ENCODE peak calls at places on chromosome 20, in seven cellular contexts. One of them, this sample, is unnamed.

GRCh38 chr20:59518881-59519706 is 85.2 kb upstream of the PHACTR3 start:
- DNase-seq in K562: peak
- DNase-seq in HepG2: peak
- DNase-seq in H1: peak
- DNase-seq in GM12878: no peak
- DNase-seq in HCT116: peak
- DNase-seq in T47D: peak
- DNase-seq in this sample: peak

GRCh38 chr20:9081423-9081966 is 12.6 kb downstream of the PLCB4 start:
- DNase-seq in K562: no peak
- DNase-seq in HepG2: no peak
- DNase-seq in H1: no peak
- DNase-seq in GM12878: no peak
- DNase-seq in HCT116: no peak
- DNase-seq in T47D: no peak
- DNase-seq in this sample: no peak

GRCh38 chr20:19552144-19552895 is 205.7 kb upstream of the RIN2 start:
- DNase-seq in K562: no peak
- DNase-seq in HepG2: peak
- DNase-seq in H1: peak
- DNase-seq in GM12878: no peak
- DNase-seq in HCT116: no peak
- DNase-seq in T47D: peak
- DNase-seq in this sample: no peak

GRCh38 chr20:23061262-23061661 is 11.8 kb upstream of the THBD start:
- DNase-seq in K562: no peak
- DNase-seq in HepG2: no peak
- DNase-seq in H1: no peak
- DNase-seq in GM12878: no peak
- DNase-seq in HCT116: no peak
- DNase-seq in T47D: no peak
- DNase-seq in this sample: no peak

GRCh38 chr20:24483435-24484080 is 14.1 kb downstream of the SYNDIG1 start:
- DNase-seq in K562: no peak
- DNase-seq in HepG2: no peak
- DNase-seq in H1: no peak
- DNase-seq in GM12878: no peak
- DNase-seq in HCT116: no peak
- DNase-seq in T47D: no peak
- DNase-seq in this sample: no peak

GRCh38 chr20:49909499-49910339 is 5.6 kb downstream of the SPATA2 start:
- DNase-seq in K562: peak
- DNase-seq in HepG2: peak
- DNase-seq in H1: no peak
- DNase-seq in GM12878: no peak
- DNase-seq in HCT116: no peak
- DNase-seq in T47D: no peak
- DNase-seq in this sample: no peak

GRCh38 chr20:24723953-24724352 is 225.1 kb upstream of the CST7 start:
- DNase-seq in K562: no peak
- DNase-seq in HepG2: no peak
- DNase-seq in H1: peak
- DNase-seq in GM12878: no peak
- DNase-seq in HCT116: no peak
- DNase-seq in T47D: no peak
- DNase-seq in this sample: no peak

GRCh38 chr20:59007758-59008511 is 881 bp upstream of the CTSZ start:
- DNase-seq in K562: no peak
- DNase-seq in HepG2: no peak
- DNase-seq in H1: no peak
- DNase-seq in GM12878: peak
- DNase-seq in HCT116: no peak
- DNase-seq in T47D: no peak
- DNase-seq in this sample: no peak

GRCh38 chr20:20450461-20451027 is 82.6 kb downstream of the INSM1 start:
- DNase-seq in K562: no peak
- DNase-seq in HepG2: no peak
- DNase-seq in H1: no peak
- DNase-seq in GM12878: no peak
- DNase-seq in HCT116: no peak
- DNase-seq in T47D: no peak
- DNase-seq in this sample: peak

GRCh38 chr20:64109390-64109747 is 2.0 kb upstream of the NPBWR2 start:
- DNase-seq in K562: no peak
- DNase-seq in HepG2: no peak
- DNase-seq in H1: no peak
- DNase-seq in GM12878: no peak
- DNase-seq in HCT116: no peak
- DNase-seq in T47D: no peak
- DNase-seq in this sample: no peak

GRCh38 chr20:36152266-36152665 is 2.3 kb upstream of the EPB41L1 start:
- DNase-seq in K562: no peak
- DNase-seq in HepG2: no peak
- DNase-seq in H1: no peak
- DNase-seq in GM12878: no peak
- DNase-seq in HCT116: no peak
- DNase-seq in T47D: no peak
- DNase-seq in this sample: no peak
- TF ChIP-seq JUND in K562: no peak
- TF ChIP-seq JUND in HepG2: no peak
- TF ChIP-seq JUND in H1: no peak
- TF ChIP-seq JUND in GM12878: no peak
- TF ChIP-seq JUND in HCT116: no peak
- TF ChIP-seq JUND in T47D: no peak
- TF ChIP-seq JUND in this sample: no peak

GRCh38 chr20:62831361-62831788 is 14.5 kb downstream of the COL9A3 start:
- DNase-seq in K562: no peak
- DNase-seq in HepG2: no peak
- DNase-seq in H1: no peak
- DNase-seq in GM12878: no peak
- DNase-seq in HCT116: no peak
- DNase-seq in T47D: peak
- DNase-seq in this sample: peak
- TF ChIP-seq JUND in K562: no peak
- TF ChIP-seq JUND in HepG2: no peak
- TF ChIP-seq JUND in H1: no peak
- TF ChIP-seq JUND in GM12878: no peak
- TF ChIP-seq JUND in HCT116: no peak
- TF ChIP-seq JUND in T47D: no peak
- TF ChIP-seq JUND in this sample: no peak

GRCh38 chr20:45902199-45902701 is 9.7 kb downstream of the PLTP start:
- DNase-seq in K562: no peak
- DNase-seq in HepG2: no peak
- DNase-seq in H1: no peak
- DNase-seq in GM12878: no peak
- DNase-seq in HCT116: no peak
- DNase-seq in T47D: no peak
- DNase-seq in this sample: no peak

GRCh38 chr20:45905505-45906079 is 6.4 kb downstream of the PLTP start:
- DNase-seq in K562: no peak
- DNase-seq in HepG2: peak
- DNase-seq in H1: no peak
- DNase-seq in GM12878: no peak
- DNase-seq in HCT116: peak
- DNase-seq in T47D: peak
- DNase-seq in this sample: no peak

GRCh38 chr20:45908086-45908485 is 3.9 kb downstream of the PLTP start:
- DNase-seq in K562: no peak
- DNase-seq in HepG2: no peak
- DNase-seq in H1: no peak
- DNase-seq in GM12878: no peak
- DNase-seq in HCT116: no peak
- DNase-seq in T47D: no peak
- DNase-seq in this sample: no peak

GRCh38 chr20:45907219-45907948 is 4.6 kb downstream of the PLTP start:
- DNase-seq in K562: no peak
- DNase-seq in HepG2: no peak
- DNase-seq in H1: no peak
- DNase-seq in GM12878: no peak
- DNase-seq in HCT116: no peak
- DNase-seq in T47D: no peak
- DNase-seq in this sample: no peak

DNA sequence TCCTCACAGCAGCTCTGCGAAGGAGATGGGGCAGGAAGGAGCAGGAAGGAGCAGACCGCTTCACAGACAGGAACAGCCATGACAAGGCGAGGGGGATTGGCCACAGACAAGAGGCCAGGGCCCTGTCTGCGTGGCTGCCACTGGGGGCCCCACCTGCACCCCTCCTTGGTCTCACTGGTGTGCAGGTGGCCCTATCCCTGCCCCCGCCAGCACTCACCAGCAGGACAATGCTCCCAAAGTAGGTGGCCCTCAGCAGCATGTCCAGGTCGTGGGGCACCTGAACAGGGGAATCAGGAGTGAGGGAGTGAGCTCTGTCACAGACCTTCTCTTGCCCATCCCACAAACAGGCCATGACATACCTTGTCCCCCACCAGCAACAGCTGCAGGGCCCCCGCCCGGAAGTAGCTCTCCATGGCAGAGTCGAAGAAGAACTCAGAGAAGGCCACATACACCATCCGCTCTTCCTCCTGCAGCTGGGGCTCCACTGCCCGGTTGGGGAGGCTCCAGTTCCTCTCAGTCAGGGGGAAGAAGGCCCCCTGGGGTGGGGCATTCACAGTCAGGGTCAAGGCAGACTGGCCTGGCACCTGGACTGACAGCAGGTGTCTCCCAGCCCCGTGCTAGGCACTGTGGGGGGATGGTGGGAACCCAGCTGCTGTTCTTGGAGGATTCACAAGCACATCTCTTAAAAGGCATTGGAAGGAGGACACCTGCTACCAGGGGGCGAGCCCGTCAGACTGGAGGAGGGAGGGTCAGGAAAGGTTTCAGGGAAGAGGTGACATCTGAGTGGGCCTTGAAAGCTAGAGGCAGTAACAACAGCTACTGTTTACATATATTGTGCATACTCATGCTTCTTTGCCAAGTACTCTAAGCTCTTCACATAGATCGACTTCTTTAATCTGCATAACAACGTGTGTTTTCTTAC is 7.1 kb downstream of the PLTP start:
- DNase-seq in K562: no peak
- DNase-seq in HepG2: no peak
- DNase-seq in H1: no peak
- DNase-seq in GM12878: no peak
- DNase-seq in HCT116: no peak
- DNase-seq in T47D: no peak
- DNase-seq in this sample: no peak
- TF ChIP-seq JUND in K562: no peak
- TF ChIP-seq JUND in HepG2: no peak
- TF ChIP-seq JUND in H1: no peak
- TF ChIP-seq JUND in GM12878: no peak
- TF ChIP-seq JUND in HCT116: no peak
- TF ChIP-seq JUND in T47D: no peak
- TF ChIP-seq JUND in this sample: no peak

GRCh38 chr20:36745927-36746659 is at the start of gene NDRG3:
- DNase-seq in K562: peak
- DNase-seq in HepG2: peak
- DNase-seq in H1: peak
- DNase-seq in GM12878: peak
- DNase-seq in HCT116: peak
- DNase-seq in T47D: peak
- DNase-seq in this sample: peak

GRCh38 chr20:36744764-36745191 is 1.1 kb downstream of the NDRG3 start:
- DNase-seq in K562: peak
- DNase-seq in HepG2: no peak
- DNase-seq in H1: no peak
- DNase-seq in GM12878: no peak
- DNase-seq in HCT116: no peak
- DNase-seq in T47D: peak
- DNase-seq in this sample: peak

GRCh38 chr20:36744243-36744642 is 1.6 kb downstream of the NDRG3 start:
- DNase-seq in K562: no peak
- DNase-seq in HepG2: no peak
- DNase-seq in H1: no peak
- DNase-seq in GM12878: no peak
- DNase-seq in HCT116: no peak
- DNase-seq in T47D: no peak
- DNase-seq in this sample: no peak

GRCh38 chr20:36742558-36742957 is 3.3 kb downstream of the NDRG3 start:
- DNase-seq in K562: no peak
- DNase-seq in HepG2: no peak
- DNase-seq in H1: no peak
- DNase-seq in GM12878: no peak
- DNase-seq in HCT116: no peak
- DNase-seq in T47D: no peak
- DNase-seq in this sample: no peak

DNA sequence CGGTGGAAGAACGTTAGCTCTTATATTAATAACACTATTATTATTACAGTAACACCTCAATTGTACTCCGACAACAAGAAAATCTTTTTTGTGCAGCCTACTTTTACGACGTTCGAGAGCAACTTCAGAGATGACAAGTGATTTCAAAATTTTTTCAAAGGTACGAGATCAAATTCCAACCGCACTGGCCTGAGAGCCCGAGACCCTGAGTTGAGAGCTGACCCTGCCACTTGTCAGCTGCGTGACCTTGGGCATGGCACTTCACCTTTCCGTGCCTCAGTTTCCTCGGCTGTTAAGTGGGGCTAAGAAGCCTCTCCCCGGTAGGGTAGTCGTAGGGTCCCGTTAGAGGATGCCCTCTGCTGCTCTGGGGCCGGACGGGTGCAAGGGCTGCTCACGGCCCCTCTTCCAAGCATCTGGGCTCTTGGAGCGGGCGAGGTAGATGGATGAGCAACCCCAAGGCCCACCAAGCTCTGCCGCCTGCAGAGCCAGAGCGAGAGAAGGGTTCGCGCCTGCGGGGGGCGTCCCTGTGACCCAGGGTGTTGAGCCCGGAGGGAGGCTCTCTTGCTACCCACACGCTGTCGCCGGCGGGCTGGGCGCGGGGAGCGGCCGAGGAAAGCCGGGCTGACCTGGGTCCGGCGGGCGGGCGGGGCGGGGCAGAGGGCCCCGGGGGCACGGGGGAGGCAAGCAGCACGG is 510 bp downstream of the NDRG3 start:
- DNase-seq in K562: no peak
- DNase-seq in HepG2: peak
- DNase-seq in H1: no peak
- DNase-seq in GM12878: no peak
- DNase-seq in HCT116: no peak
- DNase-seq in T47D: no peak
- DNase-seq in this sample: no peak
- TF ChIP-seq JUND in K562: no peak
- TF ChIP-seq JUND in HepG2: no peak
- TF ChIP-seq JUND in H1: no peak
- TF ChIP-seq JUND in GM12878: no peak
- TF ChIP-seq JUND in HCT116: no peak
- TF ChIP-seq JUND in T47D: no peak
- TF ChIP-seq JUND in this sample: no peak